ENCODE peak calls at places on chromosomes 16 and 17, in six cellular contexts. O is prostate gland; Z is PC-3; F is HCT116; S is CD8-positive, alpha-beta T cell; B is A549. M is an unnamed sample.

GRCh38 chr16:3641801-3642396 is 12.6 kb upstream of the DNASE1 start:
- DNase-seq in S (no peak), B (no peak), F (no peak), O (no peak), Z (no peak), M (no peak)

GRCh38 chr16:81912395-81912794 is 98.9 kb downstream of the SDR42E1 start:
- DNase-seq in O (no peak), B (no peak), F (no peak), S (no peak), Z (no peak), M (no peak)

GRCh38 chr17:45580914-45581313 is 90.4 kb upstream of the PLEKHM1 start:
- DNase-seq in F (no peak), B (peak; percentile 15), S (no peak), Z (no peak), O (no peak), M (no peak)

GRCh38 chr16:6897910-6898475 is 434.7 kb upstream of the RBFOX1 start:
- DNase-seq in B (no peak), O (no peak), S (no peak), F (no peak), Z (no peak), M (no peak)

GRCh38 chr17:2400474-2400866 is 390 bp downstream of the MNT start:
- DNase-seq in B (peak; percentile 69), F (no peak), S (peak; percentile 31), O (no peak), Z (peak; percentile 27), M (no peak)

GRCh38 chr16:87336850-87337240 is 19.7 kb upstream of the C16orf95 start:
- DNase-seq in S (no peak), Z (no peak), B (no peak), O (no peak), F (no peak), M (no peak)

GRCh38 chr16:68332411-68333121 is 21.7 kb downstream of the PRMT7 start:
- DNase-seq in O (no peak), S (no peak), B (no peak), Z (no peak), F (no peak), M (no peak)

GRCh38 chr17:69717819-69718218 is 303.3 kb downstream of the MAP2K6 start:
- DNase-seq in O (no peak), Z (no peak), F (no peak), B (no peak), S (no peak), M (no peak)

GRCh38 chr17:39002991-39003715 is 36.0 kb upstream of the FBXO47 start:
- DNase-seq in F (no peak), O (peak; percentile 9), Z (no peak), B (no peak), S (peak; percentile 11), M (no peak)

GRCh38 chr16:11679250-11679649 is 11.0 kb downstream of the SNN start:
- DNase-seq in B (no peak), S (no peak), O (no peak), F (no peak), Z (no peak), M (no peak)

GRCh38 chr16:17291289-17291688 is 179.5 kb downstream of the XYLT1 start:
- DNase-seq in B (no peak), F (no peak), Z (no peak), S (no peak), O (no peak), M (no peak)

GRCh38 chr16:89860747-89861304 is 12.6 kb upstream of the TCF25 start:
- DNase-seq in Z (peak; percentile 65), F (peak; percentile 51), S (peak; percentile 66), B (peak; percentile 58), O (peak; percentile 46), M (no peak)

GRCh38 chr16:70746040-70746707 is 54.8 kb downstream of the VAC14 start:
- DNase-seq in Z (peak; percentile 73), F (peak; percentile 51), S (no peak), O (peak; percentile 76), B (peak; percentile 79), M (peak; percentile 88)

GRCh38 chr16:16109453-16110110 is 113.7 kb downstream of the ABCC6 start:
- DNase-seq in Z (no peak), F (no peak), O (no peak), S (no peak), B (no peak), M (no peak)

GRCh38 chr16:50812876-50813466 is 71.1 kb downstream of the CYLD start:
- DNase-seq in S (no peak), F (no peak), O (no peak), B (no peak), Z (no peak), M (no peak)
- H3K27ac ChIP-seq in S (no peak overlapping the region), F (no peak overlapping the region), O (no peak overlapping the region), B (no peak overlapping the region), Z (no peak overlapping the region), M (no peak overlapping the region)

DNA sequence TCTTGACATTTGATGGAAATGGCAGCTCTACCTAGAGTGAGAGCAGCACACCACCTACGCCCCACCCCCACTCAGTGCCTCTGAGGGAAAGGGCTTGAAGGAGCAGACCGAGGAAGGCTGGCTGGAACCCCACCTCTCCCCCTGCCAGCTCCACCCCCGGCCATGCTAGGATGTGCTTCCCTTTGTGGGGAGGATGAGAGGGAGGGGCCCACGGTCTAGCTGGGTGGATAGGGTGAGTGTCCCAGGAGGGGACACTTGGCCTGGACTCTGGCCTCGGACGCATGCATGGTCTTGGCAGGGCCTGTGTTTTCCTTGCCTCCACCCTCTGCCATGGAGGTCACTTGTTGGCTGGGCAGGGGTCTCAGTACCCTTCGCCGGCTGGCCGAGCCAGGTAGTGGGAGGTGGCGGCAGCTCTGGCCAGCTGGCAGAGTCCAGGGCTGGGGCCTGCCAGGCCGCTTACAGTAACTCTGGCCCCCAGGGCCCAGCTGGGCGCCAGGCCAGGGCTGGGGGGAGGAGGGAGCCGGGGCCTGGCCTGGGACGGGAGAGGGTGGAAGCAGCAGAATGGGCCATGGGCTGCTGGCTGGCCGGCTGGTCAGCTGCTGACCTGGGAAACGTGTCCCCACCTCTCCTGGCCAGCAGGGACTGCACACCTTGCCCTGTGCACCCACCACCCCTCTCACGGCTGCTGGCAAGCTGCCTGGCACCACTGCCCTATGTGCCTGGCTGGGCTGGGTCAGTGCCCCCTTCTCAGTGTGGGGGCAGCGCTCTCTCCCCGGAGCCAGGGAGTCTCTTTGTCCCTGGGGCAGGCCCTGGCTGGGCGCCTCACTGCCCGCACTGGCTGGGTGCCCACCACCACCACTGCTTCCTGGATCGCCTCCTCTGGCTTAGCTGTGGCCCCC is 23.0 kb downstream of the RARA start:
- DNase-seq in S (no peak), Z (no peak), O (peak; percentile 84), F (no peak), B (peak; percentile 75), M (peak; percentile 83)
- H3K27ac ChIP-seq in S (no peak overlapping the region), Z (no peak overlapping the region), O (peak overlapping the region; percentile 43), F (no peak overlapping the region), B (peak overlapping the region; percentile 82), M (peak overlapping the region; percentile 71)

DNA sequence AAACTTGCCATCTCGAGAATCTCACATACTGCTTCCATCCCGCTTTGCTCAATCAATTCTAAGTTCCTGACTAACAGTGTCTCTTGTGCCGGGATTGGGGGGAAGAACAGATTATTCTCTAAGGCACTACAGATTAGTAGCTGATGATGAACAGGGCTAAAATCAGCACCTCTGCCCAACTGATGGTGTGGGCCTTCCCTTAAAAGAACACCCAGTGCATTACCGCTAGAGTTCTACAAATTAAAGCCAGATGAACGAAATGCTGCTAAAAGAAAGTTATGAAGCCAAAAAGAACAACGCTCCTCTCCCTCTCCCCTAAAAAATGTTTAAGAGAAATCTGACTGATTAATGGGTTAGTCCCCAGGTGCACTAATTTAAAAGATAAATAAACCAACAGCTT is 4.4 kb downstream of the CDC27 start:
- DNase-seq in O (no peak), F (no peak), Z (no peak), B (no peak), S (no peak), M (no peak)
- H3K27ac ChIP-seq in O (no peak overlapping the region), F (no peak overlapping the region), Z (no peak overlapping the region), B (no peak overlapping the region), S (no peak overlapping the region), M (no peak overlapping the region)

GRCh38 chr17:43636446-43636845 is 25.3 kb downstream of the MEOX1 start:
- DNase-seq in F (no peak), Z (no peak), O (no peak), B (no peak), S (no peak), M (no peak)

GRCh38 chr17:43632231-43632630 is 29.5 kb downstream of the MEOX1 start:
- DNase-seq in S (no peak), Z (no peak), F (no peak), B (no peak), O (no peak), M (no peak)

GRCh38 chr17:43637563-43638323 is 24.0 kb downstream of the MEOX1 start:
- DNase-seq in Z (no peak), F (no peak), O (no peak), B (no peak), S (no peak), M (no peak)

GRCh38 chr17:43634681-43635125 is 27.0 kb downstream of the MEOX1 start:
- DNase-seq in S (no peak), Z (no peak), F (no peak), B (no peak), O (peak; percentile 19), M (no peak)
- H3K27ac ChIP-seq in S (no peak overlapping the region), Z (no peak overlapping the region), F (no peak overlapping the region), B (no peak overlapping the region), O (peak overlapping the region; percentile 44), M (no peak overlapping the region)

GRCh38 chr17:78324391-78325075 is 35.3 kb downstream of the SOCS3 start:
- DNase-seq in O (no peak), Z (no peak), B (peak; percentile 66), S (no peak), F (no peak), M (no peak)
- H3K27ac ChIP-seq in O (peak overlapping the region; percentile 57), Z (no peak overlapping the region), B (peak overlapping the region; percentile 79), S (peak overlapping the region; percentile 19), F (peak overlapping the region; percentile 47), M (peak overlapping the region; percentile 67)

GRCh38 chr17:81082177-81083073 is 47.5 kb downstream of the BAIAP2 start:
- DNase-seq in Z (no peak), S (no peak), F (no peak), O (no peak), B (no peak), M (no peak)

GRCh38 chr17:81084691-81085419 is 49.9 kb downstream of the BAIAP2 start:
- DNase-seq in O (peak; percentile 77), Z (no peak), S (no peak), B (no peak), F (no peak), M (no peak)

GRCh38 chr17:81081217-81081616 is 46.3 kb downstream of the BAIAP2 start:
- DNase-seq in F (no peak), Z (no peak), O (no peak), B (no peak), S (no peak), M (no peak)

GRCh38 chr17:81081619-81082176 is 46.7 kb downstream of the BAIAP2 start:
- DNase-seq in S (no peak), Z (no peak), B (no peak), O (no peak), F (no peak), M (no peak)

GRCh38 chr17:81083125-81083765 is 48.3 kb downstream of the BAIAP2 start:
- DNase-seq in Z (no peak), S (no peak), O (peak; percentile 85), F (no peak), B (no peak), M (no peak)
- H3K27ac ChIP-seq in Z (no peak overlapping the region), S (no peak overlapping the region), O (peak overlapping the region; percentile 93), F (no peak overlapping the region), B (no peak overlapping the region), M (no peak overlapping the region)

M was measured in thoracic aorta.